ENCODE peak calls at places on chromosomes 2 and 18, in seven cellular contexts. One of them, this sample, is unnamed.

GRCh38 chr2:108620656-108621055 is 86.4 kb downstream of the LIMS1 start:
- DNase-seq in HCT116: no peak
- DNase-seq in breast epithelium: no peak
- DNase-seq in fibroblast of mammary gland: no peak
- DNase-seq in AG04450: no peak
- DNase-seq in right lobe of liver: no peak
- DNase-seq in B cell: no peak
- DNase-seq in this sample: no peak

GRCh38 chr18:79385749-79386341 is 9.9 kb upstream of the NFATC1 start:
- DNase-seq in B cell: no peak
- DNase-seq in HCT116: no peak
- DNase-seq in breast epithelium: no peak
- DNase-seq in right lobe of liver: no peak
- DNase-seq in fibroblast of mammary gland: no peak
- DNase-seq in AG04450: no peak
- DNase-seq in this sample: no peak

GRCh38 chr2:43592443-43592842 is 3.4 kb downstream of the THADA start:
- DNase-seq in breast epithelium: no peak
- DNase-seq in right lobe of liver: no peak
- DNase-seq in HCT116: no peak
- DNase-seq in B cell: no peak
- DNase-seq in fibroblast of mammary gland: peak
- DNase-seq in AG04450: no peak
- DNase-seq in this sample: no peak

GRCh38 chr2:68800517-68800916 is 65.9 kb downstream of the ARHGAP25 start:
- DNase-seq in breast epithelium: no peak
- DNase-seq in B cell: no peak
- DNase-seq in fibroblast of mammary gland: no peak
- DNase-seq in AG04450: no peak
- DNase-seq in right lobe of liver: no peak
- DNase-seq in HCT116: no peak
- DNase-seq in this sample: no peak

GRCh38 chr2:160484859-160485520 is 8.6 kb downstream of the RBMS1 start:
- DNase-seq in right lobe of liver: no peak
- DNase-seq in B cell: no peak
- DNase-seq in breast epithelium: no peak
- DNase-seq in fibroblast of mammary gland: no peak
- DNase-seq in AG04450: no peak
- DNase-seq in HCT116: no peak
- DNase-seq in this sample: peak

GRCh38 chr2:204664708-204665121 is 119.4 kb downstream of the PARD3B start:
- DNase-seq in HCT116: no peak
- DNase-seq in breast epithelium: no peak
- DNase-seq in fibroblast of mammary gland: peak
- DNase-seq in AG04450: no peak
- DNase-seq in right lobe of liver: no peak
- DNase-seq in B cell: no peak
- DNase-seq in this sample: no peak

GRCh38 chr2:216328347-216328746 is 43.9 kb downstream of the MARCHF4 start:
- DNase-seq in right lobe of liver: no peak
- DNase-seq in fibroblast of mammary gland: peak
- DNase-seq in HCT116: no peak
- DNase-seq in AG04450: no peak
- DNase-seq in breast epithelium: no peak
- DNase-seq in B cell: no peak
- DNase-seq in this sample: no peak

GRCh38 chr2:54480025-54480424 is 23.9 kb downstream of the SPTBN1 start:
- DNase-seq in B cell: no peak
- DNase-seq in fibroblast of mammary gland: no peak
- DNase-seq in breast epithelium: no peak
- DNase-seq in HCT116: no peak
- DNase-seq in right lobe of liver: no peak
- DNase-seq in AG04450: no peak
- DNase-seq in this sample: no peak

GRCh38 chr18:35490894-35491688 is 6.7 kb downstream of the INO80C start:
- DNase-seq in fibroblast of mammary gland: no peak
- DNase-seq in breast epithelium: no peak
- DNase-seq in B cell: no peak
- DNase-seq in right lobe of liver: no peak
- DNase-seq in AG04450: no peak
- DNase-seq in HCT116: no peak
- DNase-seq in this sample: no peak

GRCh38 chr2:25341753-25342371 is at the start of gene DNMT3A:
- DNase-seq in breast epithelium: peak
- DNase-seq in B cell: no peak
- DNase-seq in HCT116: no peak
- DNase-seq in fibroblast of mammary gland: peak
- DNase-seq in right lobe of liver: peak
- DNase-seq in AG04450: peak
- DNase-seq in this sample: peak

GRCh38 chr2:6993230-6993640 is 76.0 kb downstream of the RNF144A start:
- DNase-seq in fibroblast of mammary gland: no peak
- DNase-seq in breast epithelium: no peak
- DNase-seq in right lobe of liver: no peak
- DNase-seq in B cell: no peak
- DNase-seq in HCT116: no peak
- DNase-seq in AG04450: no peak
- DNase-seq in this sample: no peak

GRCh38 chr2:26666671-26667070 is 25.5 kb upstream of the CIB4 start:
- DNase-seq in fibroblast of mammary gland: no peak
- DNase-seq in B cell: no peak
- DNase-seq in HCT116: no peak
- DNase-seq in AG04450: no peak
- DNase-seq in breast epithelium: no peak
- DNase-seq in right lobe of liver: no peak
- DNase-seq in this sample: no peak

GRCh38 chr2:66236816-66237469 is 198.0 kb upstream of the MEIS1 start:
- DNase-seq in HCT116: no peak
- DNase-seq in B cell: no peak
- DNase-seq in AG04450: no peak
- DNase-seq in fibroblast of mammary gland: no peak
- DNase-seq in right lobe of liver: no peak
- DNase-seq in breast epithelium: no peak
- DNase-seq in this sample: no peak

GRCh38 chr2:23287250-23287704 is 97.7 kb upstream of the KLHL29 start:
- DNase-seq in AG04450: peak
- DNase-seq in breast epithelium: peak
- DNase-seq in right lobe of liver: no peak
- DNase-seq in fibroblast of mammary gland: peak
- DNase-seq in B cell: no peak
- DNase-seq in HCT116: no peak
- DNase-seq in this sample: no peak

GRCh38 chr2:195820373-195820772 is 163.3 kb downstream of the SLC39A10 start:
- DNase-seq in B cell: no peak
- DNase-seq in fibroblast of mammary gland: peak
- DNase-seq in HCT116: peak
- DNase-seq in right lobe of liver: no peak
- DNase-seq in breast epithelium: no peak
- DNase-seq in AG04450: no peak
- DNase-seq in this sample: no peak

GRCh38 chr2:164066095-164066494 is 330.3 kb upstream of the FIGN start:
- DNase-seq in right lobe of liver: no peak
- DNase-seq in AG04450: no peak
- DNase-seq in breast epithelium: no peak
- DNase-seq in B cell: no peak
- DNase-seq in fibroblast of mammary gland: no peak
- DNase-seq in HCT116: no peak
- DNase-seq in this sample: no peak

GRCh38 chr2:95056044-95056443 is 30.5 kb downstream of the MAL start:
- DNase-seq in B cell: no peak
- DNase-seq in right lobe of liver: no peak
- DNase-seq in breast epithelium: no peak
- DNase-seq in HCT116: no peak
- DNase-seq in fibroblast of mammary gland: no peak
- DNase-seq in AG04450: no peak
- DNase-seq in this sample: no peak

GRCh38 chr2:165698621-165698946 is 95.5 kb downstream of the GALNT3 start:
- DNase-seq in breast epithelium: no peak
- DNase-seq in HCT116: peak
- DNase-seq in AG04450: peak
- DNase-seq in fibroblast of mammary gland: peak
- DNase-seq in right lobe of liver: no peak
- DNase-seq in B cell: no peak
- DNase-seq in this sample: peak

GRCh38 chr2:182649316-182649715 is 66.7 kb upstream of the DNAJC10 start:
- DNase-seq in HCT116: peak
- DNase-seq in fibroblast of mammary gland: peak
- DNase-seq in AG04450: no peak
- DNase-seq in B cell: no peak
- DNase-seq in right lobe of liver: no peak
- DNase-seq in breast epithelium: no peak
- DNase-seq in this sample: peak

GRCh38 chr2:24301599-24301998 is 58.7 kb downstream of the ITSN2 start:
- DNase-seq in HCT116: no peak
- DNase-seq in right lobe of liver: no peak
- DNase-seq in AG04450: no peak
- DNase-seq in fibroblast of mammary gland: no peak
- DNase-seq in breast epithelium: no peak
- DNase-seq in B cell: no peak
- DNase-seq in this sample: no peak

DNA sequence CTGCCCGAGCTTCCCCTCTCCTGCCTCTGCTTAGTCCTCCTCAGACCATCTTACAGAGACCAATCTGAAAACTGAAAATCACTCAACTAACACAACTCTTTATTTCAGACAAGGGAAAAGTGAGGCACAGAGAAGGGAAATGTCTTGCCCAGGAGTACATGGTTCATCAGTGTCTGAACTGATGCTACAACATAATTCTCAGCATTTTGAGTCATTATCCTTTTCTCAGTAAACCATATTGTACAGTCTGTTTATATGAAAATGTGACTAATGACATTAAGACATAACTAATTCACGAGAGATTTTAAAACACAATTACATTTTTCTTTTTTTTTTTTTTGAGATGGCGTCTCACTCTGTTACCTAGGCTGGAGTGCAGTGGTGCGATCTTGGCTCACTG is 62.7 kb downstream of the ITSN2 start:
- DNase-seq in HCT116: no peak
- DNase-seq in AG04450: no peak
- DNase-seq in B cell: no peak
- DNase-seq in fibroblast of mammary gland: no peak
- DNase-seq in right lobe of liver: no peak
- DNase-seq in breast epithelium: no peak
- DNase-seq in this sample: no peak
- TF ChIP-seq CTCF in HCT116: no peak
- TF ChIP-seq CTCF in AG04450: no peak
- TF ChIP-seq CTCF in B cell: no peak
- TF ChIP-seq CTCF in fibroblast of mammary gland: no peak
- TF ChIP-seq CTCF in right lobe of liver: no peak
- TF ChIP-seq CTCF in breast epithelium: no peak
- TF ChIP-seq CTCF in this sample: no peak

GRCh38 chr2:3169106-3169870 is 208.3 kb downstream of the EIPR1 start:
- DNase-seq in breast epithelium: no peak
- DNase-seq in right lobe of liver: peak
- DNase-seq in AG04450: no peak
- DNase-seq in fibroblast of mammary gland: peak
- DNase-seq in HCT116: no peak
- DNase-seq in B cell: no peak
- DNase-seq in this sample: no peak
- TF ChIP-seq CTCF in breast epithelium: no peak
- TF ChIP-seq CTCF in right lobe of liver: no peak
- TF ChIP-seq CTCF in AG04450: no peak
- TF ChIP-seq CTCF in fibroblast of mammary gland: peak
- TF ChIP-seq CTCF in HCT116: no peak
- TF ChIP-seq CTCF in B cell: no peak
- TF ChIP-seq CTCF in this sample: no peak

DNA sequence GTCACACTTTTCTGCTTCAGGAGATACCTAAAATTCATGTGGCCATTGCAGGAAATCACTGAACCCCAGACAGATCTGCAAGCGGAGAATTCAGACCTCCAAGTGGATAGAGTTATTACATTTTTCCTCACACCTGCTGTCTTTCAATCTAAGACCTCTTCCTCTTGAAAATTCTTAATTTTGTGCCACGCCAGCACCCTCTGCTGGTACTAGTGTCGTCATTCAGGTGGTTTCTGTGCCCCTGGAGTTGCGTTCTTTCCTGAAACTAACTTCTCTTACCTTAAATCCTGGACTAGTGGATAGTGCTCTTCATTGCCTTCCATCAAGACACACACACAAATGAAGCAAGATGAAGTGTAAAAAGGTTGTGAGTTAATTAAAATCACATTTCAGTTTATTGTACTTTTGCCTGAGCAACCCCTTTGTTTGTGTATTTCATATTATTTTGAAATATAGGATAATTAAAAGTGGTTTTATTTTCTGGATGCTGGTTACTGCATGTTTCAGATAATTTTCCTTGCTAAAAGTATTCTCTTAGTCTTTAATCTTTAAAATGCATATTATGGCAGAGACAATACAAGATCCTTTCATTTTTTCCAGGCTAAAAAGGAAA is 1.6 kb upstream of the DNER start:
- DNase-seq in B cell: no peak
- DNase-seq in AG04450: no peak
- DNase-seq in fibroblast of mammary gland: peak
- DNase-seq in right lobe of liver: no peak
- DNase-seq in breast epithelium: no peak
- DNase-seq in HCT116: peak
- DNase-seq in this sample: peak
- TF ChIP-seq CTCF in B cell: peak
- TF ChIP-seq CTCF in AG04450: peak
- TF ChIP-seq CTCF in fibroblast of mammary gland: peak
- TF ChIP-seq CTCF in right lobe of liver: peak
- TF ChIP-seq CTCF in breast epithelium: no peak
- TF ChIP-seq CTCF in HCT116: peak
- TF ChIP-seq CTCF in this sample: peak

GRCh38 chr18:58254873-58255511 is 211.0 kb downstream of the NEDD4L start:
- DNase-seq in HCT116: no peak
- DNase-seq in breast epithelium: no peak
- DNase-seq in fibroblast of mammary gland: no peak
- DNase-seq in AG04450: no peak
- DNase-seq in B cell: no peak
- DNase-seq in right lobe of liver: no peak
- DNase-seq in this sample: no peak

GRCh38 chr18:58253871-58254270 is 209.8 kb downstream of the NEDD4L start:
- DNase-seq in right lobe of liver: no peak
- DNase-seq in fibroblast of mammary gland: no peak
- DNase-seq in AG04450: no peak
- DNase-seq in breast epithelium: no peak
- DNase-seq in B cell: no peak
- DNase-seq in HCT116: no peak
- DNase-seq in this sample: no peak

GRCh38 chr18:58252166-58252565 is 208.1 kb downstream of the NEDD4L start:
- DNase-seq in right lobe of liver: no peak
- DNase-seq in breast epithelium: no peak
- DNase-seq in fibroblast of mammary gland: no peak
- DNase-seq in HCT116: no peak
- DNase-seq in B cell: no peak
- DNase-seq in AG04450: no peak
- DNase-seq in this sample: no peak

GRCh38 chr18:58251416-58251815 is 207.4 kb downstream of the NEDD4L start:
- DNase-seq in AG04450: no peak
- DNase-seq in HCT116: no peak
- DNase-seq in right lobe of liver: no peak
- DNase-seq in fibroblast of mammary gland: no peak
- DNase-seq in breast epithelium: no peak
- DNase-seq in B cell: no peak
- DNase-seq in this sample: no peak

DNA sequence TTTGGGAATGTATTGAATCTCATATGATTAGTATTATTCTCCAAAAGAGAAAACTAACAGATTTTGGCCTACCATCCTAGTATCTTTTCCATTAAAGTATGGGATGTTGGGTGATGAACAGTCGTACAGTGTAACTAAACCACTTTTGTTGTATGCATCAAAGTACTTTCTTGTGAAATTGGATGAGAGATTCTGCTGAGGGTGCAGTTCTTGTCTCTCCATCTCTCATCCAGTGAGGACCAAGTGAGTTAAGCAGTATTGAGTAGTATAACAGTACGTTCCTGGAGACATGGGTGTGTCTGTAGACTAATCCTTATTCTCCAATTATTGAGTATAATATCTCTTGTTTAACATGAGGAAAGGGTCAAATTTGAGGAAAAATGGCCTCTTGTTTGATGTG is 209.3 kb downstream of the NEDD4L start:
- DNase-seq in HCT116: no peak
- DNase-seq in breast epithelium: no peak
- DNase-seq in right lobe of liver: no peak
- DNase-seq in B cell: no peak
- DNase-seq in fibroblast of mammary gland: no peak
- DNase-seq in AG04450: no peak
- DNase-seq in this sample: no peak
- TF ChIP-seq CTCF in HCT116: no peak
- TF ChIP-seq CTCF in breast epithelium: no peak
- TF ChIP-seq CTCF in right lobe of liver: no peak
- TF ChIP-seq CTCF in B cell: no peak
- TF ChIP-seq CTCF in fibroblast of mammary gland: no peak
- TF ChIP-seq CTCF in AG04450: no peak
- TF ChIP-seq CTCF in this sample: no peak

This sample was measured in activated CD8-positive, alpha-beta T cell treated with anti-CD3 and anti-CD28 coated beads for 36 hours.